ENCODE peak calls at places on chromosomes 6 and 20, in seven cellular contexts. I, K, A, E, Z, R and L are unnamed samples.

GRCh38 chr6:20939161-20939775 is 405.0 kb downstream of the CDKAL1 start:
- DNase-seq in A (no peak), Z (no peak), I (no peak), K (no peak), R (no peak), E (no peak), L (no peak)

GRCh38 chr20:29878281-29878741 is 1379.2 kb upstream of the DEFB115 start:
- DNase-seq in K (peak), I (no peak), A (peak), Z (no peak), R (no peak), E (peak), L (peak)

GRCh38 chr6:144710207-144710606 is 425.1 kb downstream of the UTRN start:
- DNase-seq in K (peak), Z (no peak), R (no peak), A (no peak), I (no peak), E (peak), L (no peak)

GRCh38 chr6:56242343-56242742 is 5.0 kb downstream of the COL21A1 start:
- DNase-seq in K (no peak), R (no peak), Z (no peak), A (no peak), I (no peak), E (no peak), L (no peak)

GRCh38 chr6:154302111-154302752 is 54.4 kb downstream of the IPCEF1 start:
- DNase-seq in R (peak), A (no peak), E (peak), Z (peak), I (no peak), K (peak), L (no peak)

GRCh38 chr20:24580006-24580405 is 110.6 kb downstream of the SYNDIG1 start:
- DNase-seq in R (no peak), K (peak), I (no peak), E (no peak), Z (no peak), A (no peak), L (no peak)

GRCh38 chr6:114125597-114125996 is 154.6 kb upstream of the HDAC2 start:
- DNase-seq in K (no peak), E (no peak), R (no peak), A (no peak), I (no peak), Z (no peak), L (no peak)

GRCh38 chr6:93496548-93496947 is 77.2 kb upstream of the EPHA7 start:
- DNase-seq in R (no peak), I (no peak), A (no peak), E (peak), K (no peak), Z (peak), L (no peak)

GRCh38 chr6:137560184-137560563 is 66.0 kb upstream of the OLIG3 start:
- DNase-seq in E (no peak), Z (no peak), K (no peak), I (no peak), A (no peak), R (no peak), L (no peak)

GRCh38 chr6:131733376-131734016 is 22.7 kb upstream of the CTAGE9 start:
- DNase-seq in I (no peak), K (peak), E (no peak), A (no peak), Z (no peak), R (no peak), L (no peak)

GRCh38 chr6:26312501-26313390 is 52.3 kb upstream of the BTN3A2 start:
- DNase-seq in E (peak), I (peak), A (peak), Z (peak), K (peak), R (peak), L (peak)

GRCh38 chr20:50842821-50843220 is 48.0 kb downstream of the BCAS4 start:
- DNase-seq in K (no peak), I (no peak), A (no peak), R (no peak), Z (no peak), E (no peak), L (no peak)

GRCh38 chr6:143336446-143337152 is 113.9 kb downstream of the ADAT2 start:
- DNase-seq in I (no peak), A (no peak), E (peak), Z (no peak), R (no peak), K (peak), L (peak)

GRCh38 chr6:100906325-100906724 is 25.2 kb upstream of the ASCC3 start:
- DNase-seq in A (no peak), R (no peak), Z (no peak), K (no peak), I (no peak), E (no peak), L (peak)

GRCh38 chr6:149483302-149483701 is 1.5 kb downstream of the ZC3H12D start:
- DNase-seq in K (no peak), I (no peak), Z (no peak), A (no peak), E (no peak), R (no peak), L (no peak)

GRCh38 chr6:38715016-38715809 is at the start of gene DNAH8:
- DNase-seq in Z (no peak), A (no peak), R (no peak), K (peak), E (no peak), I (no peak), L (peak)

GRCh38 chr6:27889628-27890315 is 22.4 kb downstream of the OR2B2 start:
- DNase-seq in R (no peak), E (no peak), K (no peak), A (peak), I (peak), Z (peak), L (peak)

GRCh38 chr20:9408422-9409300 is 105.7 kb upstream of the LAMP5 start:
- DNase-seq in A (no peak), K (peak), Z (no peak), E (peak), I (no peak), R (no peak), L (no peak)

DNA sequence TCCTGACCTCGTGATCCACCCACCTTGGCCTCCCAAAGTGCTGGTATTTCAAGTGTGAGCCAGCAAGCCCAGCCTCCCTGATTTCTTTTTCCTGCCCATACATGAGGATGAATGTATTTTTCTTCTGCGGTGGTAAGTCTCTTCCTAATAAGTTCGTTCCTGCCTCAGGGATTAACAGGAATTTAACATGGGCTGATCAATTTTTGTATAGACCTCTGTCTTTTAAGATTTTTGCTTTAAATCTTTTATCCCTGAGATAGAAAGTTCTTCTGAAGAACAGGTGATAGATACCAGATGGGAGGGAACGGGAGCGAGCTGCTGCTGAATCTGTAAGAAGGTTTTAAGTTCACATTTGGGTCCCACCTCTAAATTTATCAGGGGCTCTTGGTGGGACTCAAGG is 7.0 kb upstream of the ZNFX1 start:
- DNase-seq in K (no peak), E (no peak), R (no peak), Z (no peak), I (no peak), A (no peak), L (no peak)
- H3K4me3 ChIP-seq in K (peak), E (peak), R (no peak), Z (no peak), I (no peak), A (peak), L (peak)

GRCh38 chr6:46174904-46175303 is 4.1 kb upstream of the ENPP5 start:
- DNase-seq in R (no peak), E (no peak), Z (no peak), I (no peak), A (no peak), K (no peak), L (no peak)

GRCh38 chr6:46175976-46176375 is 5.2 kb upstream of the ENPP5 start:
- DNase-seq in K (no peak), Z (peak), I (no peak), R (no peak), A (no peak), E (no peak), L (no peak)

GRCh38 chr6:46175446-46175845 is 4.7 kb upstream of the ENPP5 start:
- DNase-seq in A (no peak), I (no peak), E (no peak), R (no peak), K (no peak), Z (peak), L (no peak)

GRCh38 chr6:46172176-46172575 is 1.4 kb upstream of the ENPP5 start:
- DNase-seq in E (no peak), I (no peak), Z (no peak), A (no peak), K (no peak), R (no peak), L (no peak)

GRCh38 chr6:46170357-46171289 is at the start of gene ENPP5:
- DNase-seq in R (peak), I (peak), A (peak), Z (peak), E (peak), K (peak), L (peak)
- TF ChIP-seq EZH2 in R (no peak), I (no peak), A (no peak), Z (no peak), E (peak), K (no peak), L (no peak)

GRCh38 chr6:43627008-43627825 is 1.8 kb downstream of the GTPBP2 start:
- DNase-seq in R (peak), A (no peak), E (peak), K (peak), Z (peak), I (peak), L (no peak)
- TF ChIP-seq EZH2phosphoT487 in R (no peak), A (no peak), E (no peak), K (no peak), Z (no peak), I (no peak), L (no peak)

DNA sequence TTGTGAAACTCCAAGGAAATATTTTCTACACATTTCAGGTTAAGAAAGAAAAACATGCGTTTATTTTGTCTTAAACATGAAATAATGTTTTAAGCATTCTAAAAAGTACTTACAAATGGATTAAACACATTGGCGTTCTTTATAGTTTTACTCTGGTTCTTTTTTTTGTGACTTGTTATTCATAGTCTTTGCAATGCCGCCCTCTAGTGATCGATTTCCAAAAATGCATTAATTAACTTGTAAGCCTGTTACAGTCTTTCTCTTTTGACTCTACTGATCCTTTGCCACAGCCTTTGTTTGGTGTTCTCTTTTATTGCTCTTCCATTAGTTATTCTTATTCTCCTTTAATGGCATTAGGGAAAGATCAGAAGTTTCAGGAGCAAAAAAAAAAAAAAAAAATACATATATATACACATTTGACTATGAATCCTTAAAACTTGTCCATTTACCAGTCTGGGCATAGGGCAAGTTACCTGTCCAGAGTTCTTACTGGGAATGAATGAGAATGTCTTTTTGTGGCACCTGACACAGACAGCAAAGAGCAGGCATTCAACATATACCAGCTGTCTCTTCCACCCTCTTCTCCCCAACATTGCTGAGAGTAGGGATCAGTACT is 59.9 kb downstream of the MACROD2 start:
- DNase-seq in R (peak), E (peak), K (peak), Z (peak), A (peak), I (peak), L (peak)
- H3K4me3 ChIP-seq in R (no peak), E (no peak), K (no peak), Z (no peak), A (no peak), I (no peak), L (no peak)

DNA sequence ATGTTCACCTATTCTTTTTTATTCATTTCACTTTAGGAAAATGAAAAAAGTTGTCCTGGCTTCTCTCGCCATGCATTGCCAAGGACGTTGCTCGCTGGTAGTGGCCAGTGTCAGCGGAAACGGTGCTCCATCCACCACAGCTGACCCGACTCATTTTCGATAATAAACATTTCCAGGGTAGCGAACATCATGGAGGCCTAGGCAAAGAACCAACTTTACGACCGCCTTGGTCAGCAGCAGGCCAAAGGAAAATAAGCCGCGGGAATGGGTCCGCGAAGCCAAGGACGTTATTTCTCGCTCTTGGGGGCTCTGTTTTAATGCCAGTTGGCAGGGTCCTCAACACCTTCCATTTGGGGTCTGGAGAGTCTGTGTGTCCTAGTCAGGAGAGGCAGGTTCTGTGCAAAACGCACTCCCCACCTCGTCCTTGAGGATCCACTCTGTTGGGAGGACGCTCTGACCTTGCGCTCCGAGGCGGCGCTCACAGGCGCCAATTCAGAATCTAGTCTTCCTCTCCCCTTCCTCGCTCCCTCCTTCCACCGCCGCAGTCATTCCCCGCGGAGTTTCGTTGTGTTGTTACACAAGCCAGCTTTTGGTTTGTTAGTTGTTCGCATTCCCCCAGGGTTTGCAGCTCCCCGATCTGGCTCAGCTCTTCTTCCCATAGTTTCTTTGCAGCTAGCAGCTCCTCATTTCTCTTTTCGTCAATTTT is 4.1 kb upstream of the PAX1 start:
- DNase-seq in K (no peak), Z (no peak), A (peak), R (no peak), I (no peak), E (no peak), L (peak)
- TF ChIP-seq EZH2 in K (no peak), Z (no peak), A (peak), R (peak), I (no peak), E (no peak), L (peak)

GRCh38 chr6:5670381-5670780 is 336.3 kb downstream of the NRN1 start:
- DNase-seq in I (no peak), Z (no peak), R (no peak), E (no peak), K (no peak), A (no peak), L (no peak)

GRCh38 chr6:5671604-5672559 is 334.8 kb downstream of the NRN1 start:
- DNase-seq in Z (no peak), R (peak), K (peak), I (no peak), E (no peak), A (no peak), L (peak)

GRCh38 chr6:5673016-5673415 is 333.7 kb downstream of the NRN1 start:
- DNase-seq in R (no peak), K (no peak), E (no peak), Z (no peak), I (no peak), A (no peak), L (no peak)

GRCh38 chr6:5672581-5673011 is 334.1 kb downstream of the NRN1 start:
- DNase-seq in E (peak), Z (no peak), I (no peak), K (peak), R (peak), A (peak), L (peak)

GRCh38 chr6:5671162-5671561 is 335.6 kb downstream of the NRN1 start:
- DNase-seq in R (no peak), K (peak), I (no peak), E (no peak), Z (no peak), A (no peak), L (no peak)
- TF ChIP-seq EZH2phosphoT487 in R (no peak), K (no peak), I (no peak), E (no peak), Z (no peak), A (no peak), L (no peak)